ENCODE peak calls at places on chromosomes 6 and 20, in ten cellular contexts. T is CD8-positive, alpha-beta memory T cell; E is lower leg skin; S is NB4; V is DMS79; P is hypothalamus; Q is midbrain; G is activated CD8-positive, alpha-beta memory T cell treated with anti-CD3 and anti-CD28 coated beads, Interleukin-2, amount 10 ng/mL, durations not matched to agents 7 days and 5 days; D is effector CD8-positive, alpha-beta T cell; B is nucleus accumbens. Y is an unnamed sample.

GRCh38 chr6:140627002-140627401 is 1252.6 kb upstream of the CITED2 start:
- DNase-seq in B (no peak), D (no peak), V (no peak), Q (no peak), E (no peak), G (no peak), S (no peak), P (no peak), T (no peak), Y (no peak)

GRCh38 chr6:137743493-137743892 is 123.6 kb upstream of the TNFAIP3 start:
- DNase-seq in G (no peak), Q (no peak), E (no peak), B (no peak), P (no peak), V (no peak), D (no peak), T (no peak), S (no peak), Y (no peak)

GRCh38 chr20:15937179-15937578 is 636.1 kb downstream of the KIF16B start:
- DNase-seq in G (no peak), T (no peak), E (no peak), B (peak; percentile 13), V (no peak), P (no peak), S (no peak), D (no peak), Q (peak; percentile 1), Y (no peak)

GRCh38 chr20:4071177-4071723 is 55.9 kb upstream of the RNF24 start:
- DNase-seq in D (no peak), S (peak; percentile 54), Q (no peak), E (no peak), G (no peak), P (no peak), B (no peak), V (no peak), T (no peak), Y (no peak)

GRCh38 chr6:39980839-39981580 is 46.7 kb upstream of the MOCS1 start:
- DNase-seq in Q (peak; percentile 5), G (no peak), D (no peak), B (peak; percentile 6), V (peak; percentile 23), S (peak; percentile 58), T (no peak), P (no peak), E (no peak), Y (peak; percentile 20)

GRCh38 chr20:35048739-35049138 is 43.9 kb downstream of the TRPC4AP start:
- DNase-seq in P (peak; percentile 63), G (no peak), B (peak; percentile 85), D (no peak), E (no peak), Q (peak; percentile 88), T (no peak), V (no peak), S (no peak), Y (no peak)

GRCh38 chr6:6599468-6599873 is 11.0 kb downstream of the LY86 start:
- DNase-seq in S (no peak), G (no peak), E (no peak), T (no peak), Q (peak; percentile 39), B (peak; percentile 32), P (no peak), D (no peak), V (no peak), Y (no peak)

GRCh38 chr6:102023977-102024657 is 630.6 kb downstream of the GRIK2 start:
- DNase-seq in V (no peak), G (no peak), E (no peak), Q (no peak), B (no peak), D (no peak), P (no peak), S (no peak), T (no peak), Y (no peak)

GRCh38 chr6:38078671-38079070 is 259.1 kb downstream of the ZFAND3 start:
- DNase-seq in D (no peak), B (no peak), P (no peak), Q (no peak), T (no peak), S (no peak), E (no peak), V (no peak), G (no peak), Y (no peak)

GRCh38 chr20:64063389-64064144 is 569 bp downstream of the TCEA2 start:
- DNase-seq in E (no peak), D (no peak), V (no peak), P (no peak), S (peak; percentile 29), G (no peak), T (no peak), Q (no peak), B (peak; percentile 37), Y (peak; percentile 45)